ENCODE peak calls at places on chromosomes 11 and 22, in four cellular contexts. O is uterus, L is astrocyte of the cerebellum, Z is fibroblast of lung. U is an unnamed sample.

GRCh38 chr11:97865424-97866012 is 1155.2 kb upstream of the CNTN5 start:
- DNase-seq in O (no peak), L (no peak), Z (no peak), U (no peak)

GRCh38 chr11:3220521-3221407 is 2.2 kb upstream of the MRGPRG start:
- DNase-seq in O (no peak), L (no peak), Z (no peak), U (no peak)

GRCh38 chr11:128379587-128380279 is 207.6 kb downstream of the ETS1 start:
- DNase-seq in O (no peak), L (no peak), Z (no peak), U (no peak)

GRCh38 chr11:58922475-58922874 is 16.8 kb upstream of the GLYATL1 start:
- DNase-seq in O (no peak), L (no peak), Z (no peak), U (no peak)

GRCh38 chr22:35023692-35024363 is 42.1 kb upstream of the ISX start:
- DNase-seq in O (peak; percentile 24), L (no peak), Z (peak; percentile 27), U (no peak)

GRCh38 chr22:17791196-17791595 is 16.9 kb upstream of the BID start:
- DNase-seq in O (no peak), L (no peak), Z (no peak), U (no peak)

GRCh38 chr11:35927730-35928129 is 16.1 kb upstream of the LDLRAD3 start:
- DNase-seq in O (peak; percentile 83), L (no peak), Z (peak; percentile 89), U (no peak)

GRCh38 chr22:18968011-18968749 is 32.1 kb upstream of the PRODH start:
- DNase-seq in O (no peak), L (no peak), Z (peak; percentile 14), U (no peak)

GRCh38 chr22:35477911-35478582 is 62.6 kb upstream of the RASD2 start:
- DNase-seq in O (peak; percentile 95), L (peak; percentile 49), Z (peak; percentile 92), U (peak; percentile 20)

GRCh38 chr11:71456294-71456693 is 3.3 kb downstream of the NADSYN1 start:
- DNase-seq in O (no peak), L (no peak), Z (no peak), U (no peak)

GRCh38 chr11:128517457-128518230 is 69.7 kb downstream of the ETS1 start:
- DNase-seq in O (no peak), L (peak; percentile 52), Z (no peak), U (peak; percentile 44)

GRCh38 chr11:47980093-47980906 is at the start of gene PTPRJ:
- DNase-seq in O (peak; percentile 25), L (no peak), Z (peak; percentile 24), U (no peak)

GRCh38 chr11:104164028-104164520 is at the start of gene PDGFD:
- DNase-seq in O (peak; percentile 38), L (peak; percentile 24), Z (peak; percentile 62), U (no peak)
- H3K4me3 ChIP-seq in O (peak within 1 kb of the TSS; percentile 48), L (peak within 1 kb of the TSS; percentile 67), Z (peak within 1 kb of the TSS; percentile 55), U (peak within 1 kb of the TSS; percentile 59)

GRCh38 chr22:46355996-46356471 is 20.5 kb downstream of the TRMU start:
- DNase-seq in O (no peak), L (no peak), Z (no peak), U (no peak)

GRCh38 chr22:46357711-46358505 is 22.4 kb downstream of the TRMU start:
- DNase-seq in O (no peak), L (no peak), Z (no peak), U (no peak)

GRCh38 chr22:46355369-46355995 is 20.0 kb downstream of the TRMU start:
- DNase-seq in O (peak; percentile 37), L (peak; percentile 42), Z (peak; percentile 48), U (no peak)

GRCh38 chr22:46357186-46357500 is 21.6 kb downstream of the TRMU start:
- DNase-seq in O (no peak), L (no peak), Z (no peak), U (no peak)

DNA sequence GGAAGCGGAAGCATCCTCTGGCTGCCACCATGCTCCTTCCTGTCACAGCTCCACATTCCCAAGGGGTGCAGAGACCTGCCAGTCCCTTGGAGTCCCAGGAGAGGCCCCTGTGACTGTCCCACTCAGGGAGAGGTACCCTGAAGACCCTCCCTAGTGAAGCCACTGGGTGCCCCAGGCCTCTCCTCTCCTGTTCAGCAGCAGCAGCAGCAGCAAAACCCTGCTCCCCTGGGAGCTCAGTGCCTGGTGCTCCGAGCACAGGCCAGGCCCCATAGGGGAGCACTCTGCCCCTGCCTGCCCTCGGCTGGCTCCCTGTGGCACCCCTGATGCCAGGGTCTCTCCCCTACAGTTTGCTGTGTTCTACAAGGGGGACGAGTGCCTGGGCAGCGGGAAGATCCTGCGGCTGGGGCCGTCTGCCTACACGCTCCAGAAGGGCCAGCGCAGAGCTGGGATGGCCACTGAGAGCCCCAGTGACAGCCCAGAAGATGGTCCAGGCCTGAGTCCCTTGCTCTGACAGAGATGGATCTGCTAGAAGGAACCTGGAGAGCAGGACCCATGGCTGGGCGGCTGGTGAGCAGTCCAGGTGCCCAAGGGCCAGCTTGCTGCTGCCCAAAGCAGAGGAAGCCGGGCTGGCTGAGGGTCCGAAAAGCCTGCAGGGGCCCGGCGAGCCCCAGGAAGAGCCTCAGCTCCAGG is 21.1 kb downstream of the TRMU start:
- DNase-seq in O (no peak), L (no peak), Z (no peak), U (no peak)
- H3K4me3 ChIP-seq in O (no peak overlapping the region), L (no peak overlapping the region), Z (no peak overlapping the region), U (no peak overlapping the region)

DNA sequence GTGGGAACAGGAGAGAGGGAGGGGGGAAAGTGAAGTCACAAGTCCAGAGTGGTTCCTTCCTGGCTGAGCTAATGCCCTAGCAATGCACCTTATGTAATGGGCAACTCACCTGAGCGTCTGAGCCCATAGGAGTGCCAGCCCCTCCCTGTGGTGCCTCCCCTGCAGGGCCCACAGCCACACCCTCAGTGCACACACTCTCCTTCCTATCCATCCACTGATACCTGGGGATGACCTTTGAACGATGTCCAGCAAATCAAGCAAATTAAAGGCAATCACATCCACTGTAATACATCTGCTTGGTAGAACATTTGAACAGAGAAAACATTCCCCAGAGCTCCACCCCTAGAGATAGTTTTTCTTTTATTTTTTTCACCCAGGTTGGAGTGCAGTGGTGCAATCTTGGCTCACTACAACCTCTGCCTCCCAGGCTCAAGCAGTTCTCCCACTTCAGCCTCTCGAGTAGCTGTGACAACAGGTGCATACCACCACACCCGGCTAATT is 19.6 kb upstream of the MICAL2 start:
- DNase-seq in O (no peak), L (no peak), Z (no peak), U (no peak)
- H3K4me3 ChIP-seq in O (no peak overlapping the region), L (no peak overlapping the region), Z (no peak overlapping the region), U (no peak overlapping the region)

DNA sequence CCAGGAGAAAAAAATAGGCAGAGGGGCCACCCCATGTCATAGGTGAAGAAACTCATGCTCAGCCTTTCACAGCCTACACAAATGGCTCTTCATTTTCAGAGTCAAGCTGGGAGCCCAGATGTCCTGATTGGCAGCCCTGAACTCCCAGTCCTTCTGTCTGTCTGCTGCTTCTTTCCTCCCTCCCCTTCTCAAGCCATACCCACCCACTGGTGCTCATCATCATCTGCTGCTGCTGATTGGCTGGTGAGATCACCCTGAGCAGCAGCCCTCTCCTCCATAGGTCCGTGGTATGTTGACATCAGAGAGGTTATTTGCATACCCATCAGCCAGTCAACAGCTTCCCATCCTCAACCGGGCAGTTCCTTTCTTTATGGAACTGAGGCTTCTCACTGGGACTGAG is 46.1 kb upstream of the PRDM11 start:
- DNase-seq in O (no peak), L (no peak), Z (no peak), U (no peak)
- H3K4me3 ChIP-seq in O (no peak overlapping the region), L (no peak overlapping the region), Z (no peak overlapping the region), U (no peak overlapping the region)

DNA sequence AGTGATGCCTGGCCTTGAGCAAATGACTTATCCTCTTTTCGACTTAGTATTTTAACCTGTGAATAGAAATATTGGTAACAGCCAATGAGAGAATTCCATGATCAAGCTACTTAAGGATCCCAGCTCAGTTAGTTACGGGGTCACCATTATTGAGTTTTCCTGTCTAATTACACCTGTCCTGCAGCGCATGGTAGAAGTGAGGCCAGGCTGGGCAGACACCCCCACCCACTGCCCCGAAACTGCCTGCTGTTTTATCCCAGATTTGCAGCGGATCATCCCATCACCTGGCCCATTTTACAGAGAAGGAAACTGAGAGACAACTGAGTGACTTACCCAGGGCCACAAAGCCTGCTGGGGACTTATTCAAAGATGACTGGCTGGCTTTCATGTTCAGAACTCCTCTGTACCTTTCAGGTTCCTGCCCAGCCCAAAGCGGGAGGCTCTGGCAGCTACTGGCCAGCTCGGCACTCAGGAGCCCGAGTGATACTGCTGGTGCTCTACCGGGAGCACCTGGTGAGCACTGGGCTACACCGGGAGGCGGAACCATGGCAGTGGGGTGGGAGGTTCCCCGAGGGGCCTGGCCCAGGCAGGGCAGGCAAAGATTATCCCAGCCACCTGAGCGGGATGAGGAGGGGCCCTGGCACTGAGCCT is 1.4 kb downstream of the MUS81 start:
- DNase-seq in O (peak; percentile 35), L (no peak), Z (no peak), U (no peak)
- H3K4me3 ChIP-seq in O (peak overlapping the region; percentile 99), L (peak overlapping the region; percentile 96), Z (peak overlapping the region; percentile 96), U (peak overlapping the region; percentile 93)

U was measured in BJ.